ENCODE peak calls at places on chromosomes 13 and 19, in four cellular contexts. L is A549, H is brain microvascular endothelial cell, G is sigmoid colon. Y is an unnamed sample.

GRCh38 chr13:24100152-24100551 is 60.4 kb upstream of the SPATA13 start:
- DNase-seq in L (no peak), H (no peak), G (no peak), Y (no peak)

GRCh38 chr19:42140125-42140754 is 8.0 kb upstream of the POU2F2 start:
- DNase-seq in L (no peak), H (peak), G (no peak), Y (no peak)

GRCh38 chr13:105165449-105166125 is 1369.9 kb downstream of the EFNB2 start:
- DNase-seq in L (no peak), H (no peak), G (no peak), Y (no peak)

GRCh38 chr13:94988654-94989053 is 276.3 kb upstream of the SOX21 start:
- DNase-seq in L (no peak), H (no peak), G (no peak), Y (no peak)

GRCh38 chr19:29548483-29549085 is 22.8 kb downstream of the VSTM2B start:
- DNase-seq in L (no peak), H (no peak), G (peak), Y (no peak)

GRCh38 chr13:74836628-74837027 is 645.3 kb downstream of the TBC1D4 start:
- DNase-seq in L (no peak), H (no peak), G (no peak), Y (no peak)

GRCh38 chr19:4198467-4199126 is 16.1 kb downstream of the ANKRD24 start:
- DNase-seq in L (no peak), H (no peak), G (no peak), Y (no peak)

GRCh38 chr13:45751882-45752281 is 49.8 kb downstream of the CBY2 start:
- DNase-seq in L (no peak), H (no peak), G (no peak), Y (no peak)

GRCh38 chr13:38570706-38571105 is 116.2 kb upstream of the FREM2 start:
- DNase-seq in L (no peak), H (no peak), G (no peak), Y (no peak)

GRCh38 chr13:63408227-63409202 is 1992.9 kb upstream of the PCDH20 start:
- DNase-seq in L (no peak), H (peak), G (no peak), Y (no peak)

GRCh38 chr19:5147971-5148793 is 179.3 kb downstream of the KDM4B start:
- DNase-seq in L (no peak), H (peak), G (no peak), Y (no peak)

GRCh38 chr13:99723847-99724246 is 222.6 kb downstream of the TM9SF2 start:
- DNase-seq in L (no peak), H (no peak), G (no peak), Y (no peak)

GRCh38 chr19:8161135-8161646 is 11.8 kb upstream of the FBN3 start:
- DNase-seq in L (no peak), H (peak), G (no peak), Y (no peak)

GRCh38 chr13:98475521-98475920 is 101.4 kb downstream of the STK24 start:
- DNase-seq in L (no peak), H (peak), G (no peak), Y (no peak)

GRCh38 chr13:114241918-114242317 is 7.2 kb downstream of the CDC16 start:
- DNase-seq in L (no peak), H (no peak), G (no peak), Y (no peak)

GRCh38 chr19:48874309-48875135 is 2.3 kb downstream of the PPP1R15A start:
- DNase-seq in L (peak), H (peak), G (no peak), Y (no peak)

GRCh38 chr13:73754727-73755292 is 379.4 kb downstream of the KLF12 start:
- DNase-seq in L (peak), H (peak), G (no peak), Y (peak)

GRCh38 chr13:101429733-101430132 is 13.4 kb upstream of the NALCN start:
- DNase-seq in L (no peak), H (no peak), G (no peak), Y (no peak)

GRCh38 chr13:98853791-98854191 is 101.3 kb upstream of the SLC15A1 start:
- DNase-seq in L (no peak), H (peak), G (no peak), Y (no peak)

GRCh38 chr13:112990783-112991182 is 21.8 kb downstream of the MCF2L start:
- DNase-seq in L (no peak), H (no peak), G (no peak), Y (no peak)

GRCh38 chr19:18551631-18552030 is 6.0 kb upstream of the KXD1 start:
- DNase-seq in L (no peak), H (no peak), G (no peak), Y (no peak)

GRCh38 chr19:57099199-57099661 is 20.6 kb upstream of the USP29 start:
- DNase-seq in L (peak), H (peak), G (peak), Y (no peak)

DNA sequence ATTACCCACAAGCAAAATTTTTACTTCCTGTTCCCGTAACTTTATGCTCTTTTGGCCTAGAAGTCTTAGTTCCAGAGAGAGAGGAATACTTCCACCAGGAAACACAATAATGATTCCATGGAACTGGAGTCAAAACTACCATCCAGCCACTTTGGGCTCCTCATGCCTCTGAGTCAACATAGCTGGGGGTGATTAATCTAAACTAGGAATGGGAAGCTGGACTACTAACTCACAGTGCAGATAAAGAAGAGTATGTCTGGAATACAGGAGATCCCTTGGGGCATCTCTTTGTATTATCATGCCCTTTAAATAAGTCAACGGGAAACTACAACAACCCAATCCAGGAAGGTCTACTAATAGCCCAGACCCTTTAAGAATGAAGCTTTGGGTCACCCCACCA is 8.9 kb upstream of the ELF1 start:
- DNase-seq in L (no peak), H (peak), G (no peak), Y (no peak)
- H3K27ac ChIP-seq in L (no peak), H (no peak), G (no peak), Y (peak)

GRCh38 chr13:35469781-35470380 is 6.6 kb downstream of the MAB21L1 start:
- DNase-seq in L (no peak), H (no peak), G (no peak), Y (no peak)
- H3K27ac ChIP-seq in L (no peak), H (no peak), G (peak), Y (no peak)

GRCh38 chr19:34155686-34156085 is 16.6 kb upstream of the LSM14A start:
- DNase-seq in L (no peak), H (peak), G (no peak), Y (no peak)
- H3K27ac ChIP-seq in L (no peak), H (no peak), G (no peak), Y (no peak)

DNA sequence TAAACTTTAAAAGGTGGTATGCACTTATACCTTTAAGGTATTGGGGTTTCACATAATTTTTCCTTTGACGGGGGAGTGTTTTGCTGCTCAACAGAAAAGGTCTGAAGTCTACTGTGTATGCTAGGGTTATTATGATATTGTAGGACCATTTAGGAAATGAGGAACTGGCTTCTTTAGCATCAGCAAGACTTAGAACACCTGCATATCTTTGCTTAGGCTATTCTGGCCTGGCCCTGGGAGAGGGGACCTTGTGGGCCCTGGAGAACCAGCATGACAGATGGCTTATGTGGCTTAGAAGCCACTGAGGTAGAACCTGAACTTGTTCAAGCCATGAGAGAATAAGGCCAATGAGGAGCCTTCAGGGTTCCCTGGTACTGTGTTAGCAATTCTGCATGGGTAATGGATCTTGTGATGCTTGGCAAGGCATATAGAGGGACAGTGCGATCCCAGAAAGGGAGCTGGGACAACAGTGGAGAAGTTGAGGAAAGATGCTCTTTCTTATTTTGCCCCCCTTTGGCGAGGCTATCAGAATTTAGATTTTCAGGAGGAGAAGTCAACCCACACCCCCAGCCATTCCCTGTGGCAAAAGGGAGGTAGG is 4.3 kb downstream of the RGCC start:
- DNase-seq in L (no peak), H (no peak), G (no peak), Y (no peak)
- H3K27ac ChIP-seq in L (no peak), H (no peak), G (no peak), Y (no peak)

GRCh38 chr13:40613192-40613818 is 53.1 kb downstream of the FOXO1 start:
- DNase-seq in L (no peak), H (no peak), G (peak), Y (no peak)

GRCh38 chr13:40611635-40612422 is 54.6 kb downstream of the FOXO1 start:
- DNase-seq in L (no peak), H (no peak), G (no peak), Y (no peak)

GRCh38 chr13:40609972-40610726 is 56.3 kb downstream of the FOXO1 start:
- DNase-seq in L (no peak), H (peak), G (no peak), Y (no peak)

GRCh38 chr13:40608308-40608707 is 58.1 kb downstream of the FOXO1 start:
- DNase-seq in L (no peak), H (no peak), G (no peak), Y (no peak)

DNA sequence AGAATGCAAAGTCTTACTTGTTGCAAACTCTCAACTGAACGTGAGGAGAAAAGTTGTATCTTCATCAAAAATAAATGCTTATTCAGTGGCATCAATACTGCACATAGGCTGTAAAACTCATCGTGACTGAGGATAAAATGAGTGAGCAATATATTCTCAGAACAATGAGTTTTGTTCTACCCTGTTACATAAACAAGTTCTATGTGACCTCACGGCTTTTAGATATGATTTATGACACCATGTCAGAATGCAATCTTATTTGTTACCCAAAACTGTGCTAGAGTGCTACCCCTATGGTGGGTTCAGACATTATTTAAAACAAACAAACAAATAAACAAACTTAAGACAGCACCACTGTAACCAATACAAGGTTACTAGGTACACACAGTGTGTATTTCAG is 55.4 kb downstream of the FOXO1 start:
- DNase-seq in L (no peak), H (no peak), G (no peak), Y (no peak)
- H3K27ac ChIP-seq in L (no peak), H (no peak), G (peak), Y (no peak)

GRCh38 chr19:35153701-35154534 is 617 bp upstream of the FXYD5 start:
- DNase-seq in L (peak), H (no peak), G (peak), Y (no peak)

GRCh38 chr19:35155981-35156672 is 1.6 kb downstream of the FXYD5 start:
- DNase-seq in L (no peak), H (no peak), G (no peak), Y (no peak)

GRCh38 chr19:35155441-35155840 is 906 bp downstream of the FXYD5 start:
- DNase-seq in L (no peak), H (no peak), G (no peak), Y (no peak)

GRCh38 chr19:35156673-35157014 is 2.1 kb downstream of the FXYD5 start:
- DNase-seq in L (no peak), H (no peak), G (no peak), Y (no peak)

DNA sequence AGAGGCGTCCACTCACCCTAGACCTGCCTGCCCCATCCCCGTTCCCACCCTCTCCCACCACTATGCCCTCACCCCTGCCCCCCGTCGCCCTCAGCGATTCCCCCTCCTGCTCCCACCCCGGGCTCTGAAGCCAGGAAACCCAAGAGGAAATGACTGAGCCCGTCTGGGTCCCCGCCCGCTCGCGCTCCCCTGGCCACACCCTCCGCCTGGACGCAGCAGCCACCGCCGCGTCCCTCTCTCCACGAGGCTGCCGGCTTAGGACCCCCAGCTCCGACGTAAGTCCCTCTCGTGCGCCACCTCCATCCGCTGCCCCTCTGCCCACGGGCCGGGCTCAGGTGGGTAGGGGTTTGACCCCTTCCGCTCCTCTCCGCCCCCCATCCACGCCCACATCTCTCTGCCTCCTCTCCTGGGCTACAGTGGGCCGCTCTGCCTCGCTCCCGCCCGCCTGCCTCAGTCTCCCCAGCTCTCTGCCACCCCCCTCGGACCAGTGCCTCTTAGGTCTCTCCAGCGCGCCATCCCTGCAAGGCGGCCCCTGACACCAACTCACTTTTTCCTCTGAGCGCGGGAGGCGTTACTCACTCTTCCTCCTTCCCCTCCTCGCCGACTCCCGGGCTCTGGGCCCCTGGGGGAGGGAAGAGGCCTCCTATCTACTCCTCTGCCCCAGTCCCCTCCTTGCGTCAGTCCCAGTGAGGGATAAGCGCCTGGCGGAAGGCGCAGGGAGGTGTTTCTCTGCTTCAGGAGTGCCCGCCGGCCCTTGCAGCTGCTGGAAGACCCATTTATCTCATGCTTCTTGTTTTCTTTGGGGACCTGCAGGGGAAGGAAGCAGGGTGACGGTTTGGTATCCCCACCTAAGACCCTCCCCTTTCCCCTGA is at the start of gene FXYD5:
- DNase-seq in L (peak), H (peak), G (peak), Y (peak)
- H3K27ac ChIP-seq in L (peak), H (peak), G (peak), Y (no peak)

GRCh38 chr13:97028441-97029299 is 34.4 kb upstream of the OXGR1 start:
- DNase-seq in L (peak), H (peak), G (no peak), Y (no peak)
- H3K27ac ChIP-seq in L (no peak), H (no peak), G (no peak), Y (no peak)

DNA sequence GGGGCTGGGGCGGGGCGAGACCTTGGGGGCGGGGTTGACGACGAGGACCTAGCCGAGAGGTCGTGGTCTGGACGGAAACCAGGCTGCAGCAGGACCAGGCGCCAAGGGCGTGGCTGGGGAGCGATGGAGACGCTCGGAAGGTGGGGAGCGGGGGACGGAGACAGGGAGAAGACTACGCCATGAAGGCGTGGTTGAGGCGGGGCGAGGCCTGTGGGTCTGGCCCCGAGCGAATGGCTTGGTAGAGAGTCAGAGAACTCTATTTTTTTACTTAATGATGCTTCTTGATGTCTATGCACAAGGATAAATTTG is 665 bp upstream of the FBXL12 start:
- DNase-seq in L (peak), H (no peak), G (no peak), Y (no peak)
- H3K27ac ChIP-seq in L (peak), H (no peak), G (peak), Y (peak)